ENCODE peak calls at places on chromosomes 4 and X, in seven cellular contexts. O, Q, C, L, E, Y and U are unnamed samples.

GRCh38 chrX:74465424-74465823 is 44.1 kb downstream of the SLC16A2 start:
- DNase-seq in C (no peak), O (no peak), Y (no peak), L (no peak), E (no peak), Q (no peak), U (no peak)

GRCh38 chrX:1386338-1387127 is 5.4 kb downstream of the SLC25A6 start:
- DNase-seq in E (no peak), Q (no peak), L (no peak), Y (no peak), C (peak), O (no peak), U (no peak)

GRCh38 chr4:2085496-2085901 is 26.4 kb downstream of the NAT8L start:
- DNase-seq in L (no peak), E (no peak), Q (no peak), C (no peak), O (no peak), Y (no peak), U (no peak)

GRCh38 chr4:52780206-52780605 is 29.0 kb upstream of the ERVMER34-1 start:
- DNase-seq in Y (peak), C (no peak), O (peak), Q (no peak), L (no peak), E (no peak), U (no peak)

GRCh38 chr4:110046588-110047049 is 133.9 kb downstream of the EGF start:
- DNase-seq in O (no peak), L (peak), E (no peak), Q (no peak), Y (no peak), C (no peak), U (peak)

GRCh38 chr4:59689149-59689548 is 1511.0 kb upstream of the ADGRL3 start:
- DNase-seq in Q (no peak), Y (no peak), C (no peak), L (no peak), E (no peak), O (no peak), U (no peak)

GRCh38 chrX:111874241-111874640 is 1.7 kb upstream of the TRPC5OS start:
- DNase-seq in C (no peak), O (no peak), E (no peak), Q (no peak), L (no peak), Y (no peak), U (no peak)

GRCh38 chr4:76434901-76435688 is at the start of gene SHROOM3:
- DNase-seq in L (no peak), C (no peak), O (no peak), E (no peak), Y (no peak), Q (no peak), U (no peak)

GRCh38 chr4:54971474-54971950 is 153.9 kb downstream of the KDR start:
- DNase-seq in L (peak), O (no peak), Q (peak), Y (peak), E (no peak), C (no peak), U (peak)

GRCh38 chr4:98566491-98567008 is 91.9 kb downstream of the TSPAN5 start:
- DNase-seq in E (no peak), L (no peak), O (no peak), C (peak), Q (no peak), Y (no peak), U (no peak)

GRCh38 chrX:9465380-9466114 is 689 bp downstream of the TBL1X start:
- DNase-seq in C (no peak), L (no peak), Q (peak), E (no peak), O (peak), Y (no peak), U (no peak)

GRCh38 chr4:155509619-155510018 is 132.9 kb upstream of the MAP9 start:
- DNase-seq in L (no peak), E (no peak), O (no peak), Y (no peak), C (no peak), Q (no peak), U (no peak)

GRCh38 chrX:68997461-68997860 is 167.8 kb downstream of the PJA1 start:
- DNase-seq in Q (no peak), E (no peak), L (no peak), Y (no peak), C (no peak), O (no peak), U (no peak)

GRCh38 chr4:153249199-153250154 is 45.2 kb downstream of the TRIM2 start:
- DNase-seq in C (peak), E (no peak), Q (peak), Y (no peak), O (peak), L (peak), U (peak)

GRCh38 chrX:9595131-9595530 is 130.3 kb downstream of the TBL1X start:
- DNase-seq in O (no peak), Y (peak), L (no peak), E (no peak), Q (no peak), C (no peak), U (no peak)

GRCh38 chr4:24690436-24690835 is 104.9 kb upstream of the SOD3 start:
- DNase-seq in E (no peak), Q (no peak), O (no peak), Y (peak), L (no peak), C (no peak), U (no peak)

GRCh38 chr4:146192060-146192459 is 16.5 kb downstream of the LSM6 start:
- DNase-seq in E (no peak), O (peak), C (no peak), L (no peak), Y (no peak), Q (peak), U (no peak)

GRCh38 chrX:133911816-133912495 is 73.4 kb downstream of the GPC3 start:
- DNase-seq in E (no peak), C (no peak), L (no peak), Y (no peak), Q (no peak), O (no peak), U (no peak)

GRCh38 chr4:140174535-140174934 is 20.6 kb upstream of the MAML3 start:
- DNase-seq in Q (no peak), O (no peak), Y (no peak), E (no peak), L (no peak), C (no peak), U (no peak)

GRCh38 chr4:127211377-127212268 is 421.1 kb upstream of the INTU start:
- DNase-seq in Q (no peak), O (no peak), Y (no peak), L (no peak), E (no peak), C (no peak), U (no peak)

GRCh38 chrX:118593407-118593806 is 97.8 kb downstream of the DOCK11 start:
- DNase-seq in Y (no peak), L (no peak), O (no peak), C (no peak), Q (no peak), E (no peak), U (no peak)